ENCODE peak calls at places on chromosomes 5 and 9, in five cellular contexts. One of them, this sample, is unnamed.

GRCh38 chr9:112505607-112506006 is 19.0 kb downstream of the KIAA1958 start:
- DNase-seq in HepG2: peak
- DNase-seq in K562: no peak
- DNase-seq in GM12878: no peak
- DNase-seq in GM12892: no peak
- DNase-seq in this sample: no peak

GRCh38 chr9:68427216-68427994 is 71.0 kb downstream of the PGM5 start:
- DNase-seq in HepG2: no peak
- DNase-seq in K562: no peak
- DNase-seq in GM12878: no peak
- DNase-seq in GM12892: no peak
- DNase-seq in this sample: no peak

GRCh38 chr9:4237748-4238511 is 61.9 kb downstream of the GLIS3 start:
- DNase-seq in HepG2: no peak
- DNase-seq in K562: no peak
- DNase-seq in GM12878: no peak
- DNase-seq in GM12892: no peak
- DNase-seq in this sample: no peak

GRCh38 chr9:98132806-98133631 is 14.0 kb upstream of the TRIM14 start:
- DNase-seq in HepG2: no peak
- DNase-seq in K562: no peak
- DNase-seq in GM12878: no peak
- DNase-seq in GM12892: no peak
- DNase-seq in this sample: no peak

GRCh38 chr9:76634356-76635054 is 129.7 kb upstream of the PCA3 start:
- DNase-seq in HepG2: peak
- DNase-seq in K562: no peak
- DNase-seq in GM12878: no peak
- DNase-seq in GM12892: no peak
- DNase-seq in this sample: no peak

GRCh38 chr5:130868186-130868821 is 296.8 kb downstream of the HINT1 start:
- DNase-seq in HepG2: no peak
- DNase-seq in K562: no peak
- DNase-seq in GM12878: no peak
- DNase-seq in GM12892: no peak
- DNase-seq in this sample: no peak

GRCh38 chr9:30239875-30240274 is 2144.6 kb upstream of the ACO1 start:
- DNase-seq in HepG2: no peak
- DNase-seq in K562: no peak
- DNase-seq in GM12878: no peak
- DNase-seq in GM12892: no peak
- DNase-seq in this sample: no peak

GRCh38 chr9:96333958-96334357 is 32.0 kb upstream of the HSD17B3 start:
- DNase-seq in HepG2: no peak
- DNase-seq in K562: no peak
- DNase-seq in GM12878: no peak
- DNase-seq in GM12892: no peak
- DNase-seq in this sample: no peak

GRCh38 chr9:89363921-89364663 is 45.8 kb downstream of the SECISBP2 start:
- DNase-seq in HepG2: no peak
- DNase-seq in K562: no peak
- DNase-seq in GM12878: no peak
- DNase-seq in GM12892: no peak
- DNase-seq in this sample: no peak

GRCh38 chr5:86880785-86881492 is 263.2 kb downstream of the COX7C start:
- DNase-seq in HepG2: peak
- DNase-seq in K562: peak
- DNase-seq in GM12878: peak
- DNase-seq in GM12892: no peak
- DNase-seq in this sample: peak

GRCh38 chr9:135240222-135240621 is 152.8 kb downstream of the OLFM1 start:
- DNase-seq in HepG2: no peak
- DNase-seq in K562: no peak
- DNase-seq in GM12878: no peak
- DNase-seq in GM12892: no peak
- DNase-seq in this sample: no peak

GRCh38 chr5:24535646-24536045 is 109.1 kb downstream of the CDH10 start:
- DNase-seq in HepG2: no peak
- DNase-seq in K562: no peak
- DNase-seq in GM12878: no peak
- DNase-seq in GM12892: no peak
- DNase-seq in this sample: no peak

GRCh38 chr5:38468978-38469706 is 87.3 kb downstream of the LIFR start:
- DNase-seq in HepG2: no peak
- DNase-seq in K562: no peak
- DNase-seq in GM12878: no peak
- DNase-seq in GM12892: no peak
- DNase-seq in this sample: no peak

GRCh38 chr9:1042466-1042865 is 7.7 kb upstream of the DMRT2 start:
- DNase-seq in HepG2: no peak
- DNase-seq in K562: no peak
- DNase-seq in GM12878: no peak
- DNase-seq in GM12892: no peak
- DNase-seq in this sample: no peak

DNA sequence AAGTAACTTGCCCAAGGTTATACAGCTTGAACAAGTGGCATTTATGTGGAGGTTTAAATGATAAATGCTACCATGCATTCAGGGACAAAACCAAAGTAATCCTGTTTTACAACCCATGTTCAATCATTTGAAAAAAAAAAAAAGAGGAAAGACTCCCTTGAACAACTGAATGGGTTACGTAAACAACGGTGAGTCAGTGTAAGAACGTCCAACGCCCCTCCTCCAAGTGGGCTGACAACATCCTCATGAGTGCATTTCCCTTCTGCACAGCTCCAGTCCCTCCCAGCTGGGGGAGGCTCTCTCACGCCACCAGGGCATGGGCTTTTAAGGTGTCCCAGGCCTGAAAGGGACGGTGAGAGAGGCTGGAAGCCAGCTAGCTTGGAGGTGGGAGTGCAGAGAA is 90.0 kb downstream of the PRRT1B start:
- DNase-seq in HepG2: peak
- DNase-seq in K562: peak
- DNase-seq in GM12878: no peak
- DNase-seq in GM12892: no peak
- DNase-seq in this sample: no peak
- TF ChIP-seq POLR2A in HepG2: no peak
- TF ChIP-seq POLR2A in K562: no peak
- TF ChIP-seq POLR2A in GM12878: no peak
- TF ChIP-seq POLR2A in GM12892: no peak
- TF ChIP-seq POLR2A in this sample: no peak

GRCh38 chr5:73748510-73749410 is 122.8 kb downstream of the ARHGEF28 start:
- DNase-seq in HepG2: no peak
- DNase-seq in K562: no peak
- DNase-seq in GM12878: no peak
- DNase-seq in GM12892: no peak
- DNase-seq in this sample: no peak
- TF ChIP-seq TAF1 in HepG2: no peak
- TF ChIP-seq TAF1 in K562: no peak
- TF ChIP-seq TAF1 in GM12878: no peak
- TF ChIP-seq TAF1 in GM12892: no peak
- TF ChIP-seq TAF1 in this sample: no peak

GRCh38 chr9:114371986-114372917 is 15.5 kb downstream of the AKNA start:
- DNase-seq in HepG2: no peak
- DNase-seq in K562: no peak
- DNase-seq in GM12878: no peak
- DNase-seq in GM12892: no peak
- DNase-seq in this sample: no peak

GRCh38 chr9:114373960-114374730 is 13.6 kb downstream of the AKNA start:
- DNase-seq in HepG2: no peak
- DNase-seq in K562: no peak
- DNase-seq in GM12878: no peak
- DNase-seq in GM12892: no peak
- DNase-seq in this sample: no peak

GRCh38 chr9:114374936-114375335 is 12.8 kb downstream of the AKNA start:
- DNase-seq in HepG2: no peak
- DNase-seq in K562: no peak
- DNase-seq in GM12878: no peak
- DNase-seq in GM12892: no peak
- DNase-seq in this sample: no peak

GRCh38 chr9:114371343-114371985 is 16.3 kb downstream of the AKNA start:
- DNase-seq in HepG2: no peak
- DNase-seq in K562: no peak
- DNase-seq in GM12878: no peak
- DNase-seq in GM12892: no peak
- DNase-seq in this sample: no peak

DNA sequence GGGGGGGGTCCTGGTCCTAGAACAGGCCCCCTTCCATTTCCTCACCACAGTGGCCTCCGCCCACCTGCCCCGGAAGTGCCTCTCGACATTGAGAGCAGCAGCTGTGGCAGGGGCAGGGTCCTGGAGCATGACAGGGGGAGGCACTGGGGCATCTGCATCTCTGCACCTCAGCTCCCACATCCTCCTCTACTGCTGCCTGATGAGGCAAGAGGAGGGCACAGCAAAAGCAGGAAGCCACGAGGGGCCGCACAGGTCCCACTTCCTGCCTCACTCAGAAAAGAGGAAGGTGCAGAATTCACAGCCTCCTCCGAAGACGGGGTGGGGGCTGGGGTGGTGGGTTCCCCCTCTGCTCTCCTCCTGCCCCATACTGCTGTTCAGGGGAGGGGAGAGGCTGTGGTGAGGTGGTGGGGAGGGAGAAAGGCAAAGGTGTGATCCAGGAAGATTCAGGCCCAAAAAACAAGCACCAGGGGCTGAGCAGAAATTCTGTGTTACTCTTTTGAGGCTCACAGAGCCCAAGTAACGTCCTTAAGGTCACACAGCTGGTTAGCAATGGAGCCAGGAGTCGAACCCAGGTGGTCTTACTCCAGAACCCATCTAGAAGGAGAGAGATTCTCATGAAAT is 14.7 kb downstream of the AKNA start:
- DNase-seq in HepG2: no peak
- DNase-seq in K562: no peak
- DNase-seq in GM12878: peak
- DNase-seq in GM12892: peak
- DNase-seq in this sample: peak
- TF ChIP-seq POLR2AphosphoS5 in HepG2: no peak
- TF ChIP-seq POLR2AphosphoS5 in K562: no peak
- TF ChIP-seq POLR2AphosphoS5 in GM12878: peak
- TF ChIP-seq POLR2AphosphoS5 in GM12892: peak
- TF ChIP-seq POLR2AphosphoS5 in this sample: peak

GRCh38 chr5:80407735-80408474 is at the start of gene ZFYVE16:
- DNase-seq in HepG2: peak
- DNase-seq in K562: peak
- DNase-seq in GM12878: peak
- DNase-seq in GM12892: peak
- DNase-seq in this sample: peak
- TF ChIP-seq POLR2A in HepG2: peak
- TF ChIP-seq POLR2A in K562: peak
- TF ChIP-seq POLR2A in GM12878: peak
- TF ChIP-seq POLR2A in GM12892: peak
- TF ChIP-seq POLR2A in this sample: peak

GRCh38 chr9:110058304-110058953 is 149.5 kb downstream of the C9orf152 start:
- DNase-seq in HepG2: peak
- DNase-seq in K562: no peak
- DNase-seq in GM12878: no peak
- DNase-seq in GM12892: no peak
- DNase-seq in this sample: no peak
- TF ChIP-seq TAF1 in HepG2: no peak
- TF ChIP-seq TAF1 in K562: no peak
- TF ChIP-seq TAF1 in GM12878: no peak
- TF ChIP-seq TAF1 in GM12892: no peak
- TF ChIP-seq TAF1 in this sample: no peak

DNA sequence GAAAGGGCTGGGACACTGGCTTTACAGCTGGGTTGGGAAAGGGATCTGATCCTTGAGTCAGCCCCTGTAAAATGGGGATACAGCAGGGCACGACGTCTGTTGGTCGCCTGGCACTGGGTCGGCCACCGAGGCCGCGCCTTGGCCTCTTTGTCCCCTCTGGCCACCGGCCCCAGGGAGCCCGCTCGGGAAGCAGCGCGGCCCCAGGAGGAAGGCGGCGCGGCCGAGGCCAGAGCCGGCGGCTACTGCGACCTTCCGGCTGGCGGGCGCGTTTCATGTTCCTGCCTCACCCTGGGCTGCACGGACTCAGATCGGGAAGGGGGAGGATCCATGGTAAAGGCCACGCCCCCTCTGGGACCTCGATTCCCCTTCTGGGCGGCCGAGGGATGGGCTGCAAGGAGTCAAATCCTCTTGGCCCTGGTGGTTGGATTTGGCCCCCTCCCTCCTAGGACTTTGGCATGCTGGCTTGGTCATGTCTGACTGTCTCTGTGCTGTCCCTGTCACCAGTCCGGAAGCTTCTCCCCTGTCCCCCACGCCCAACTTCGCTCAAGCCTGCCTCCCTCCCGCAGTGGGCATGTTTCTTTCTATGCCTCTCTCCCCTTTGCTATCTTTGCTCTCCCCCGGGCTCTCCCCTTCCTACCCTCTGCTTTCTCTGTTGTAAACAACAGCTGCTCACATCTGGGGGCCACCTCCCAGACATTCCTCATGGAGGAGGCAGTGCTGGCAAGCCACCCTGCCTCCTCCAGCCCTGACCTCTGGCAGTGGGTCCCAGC is 25.8 kb downstream of the FPGS start:
- DNase-seq in HepG2: peak
- DNase-seq in K562: peak
- DNase-seq in GM12878: no peak
- DNase-seq in GM12892: no peak
- DNase-seq in this sample: no peak
- TF ChIP-seq POLR2AphosphoS5 in HepG2: peak
- TF ChIP-seq POLR2AphosphoS5 in K562: peak
- TF ChIP-seq POLR2AphosphoS5 in GM12878: no peak
- TF ChIP-seq POLR2AphosphoS5 in GM12892: no peak
- TF ChIP-seq POLR2AphosphoS5 in this sample: no peak

GRCh38 chr5:76475358-76475757 is 72.3 kb downstream of the IQGAP2 start:
- DNase-seq in HepG2: no peak
- DNase-seq in K562: no peak
- DNase-seq in GM12878: no peak
- DNase-seq in GM12892: no peak
- DNase-seq in this sample: no peak

GRCh38 chr5:76476639-76477038 is 73.6 kb downstream of the IQGAP2 start:
- DNase-seq in HepG2: no peak
- DNase-seq in K562: no peak
- DNase-seq in GM12878: no peak
- DNase-seq in GM12892: no peak
- DNase-seq in this sample: no peak

GRCh38 chr5:76477061-76477460 is 74.0 kb downstream of the IQGAP2 start:
- DNase-seq in HepG2: no peak
- DNase-seq in K562: no peak
- DNase-seq in GM12878: no peak
- DNase-seq in GM12892: no peak
- DNase-seq in this sample: no peak

GRCh38 chr5:76474377-76474776 is 71.3 kb downstream of the IQGAP2 start:
- DNase-seq in HepG2: no peak
- DNase-seq in K562: no peak
- DNase-seq in GM12878: no peak
- DNase-seq in GM12892: no peak
- DNase-seq in this sample: no peak

DNA sequence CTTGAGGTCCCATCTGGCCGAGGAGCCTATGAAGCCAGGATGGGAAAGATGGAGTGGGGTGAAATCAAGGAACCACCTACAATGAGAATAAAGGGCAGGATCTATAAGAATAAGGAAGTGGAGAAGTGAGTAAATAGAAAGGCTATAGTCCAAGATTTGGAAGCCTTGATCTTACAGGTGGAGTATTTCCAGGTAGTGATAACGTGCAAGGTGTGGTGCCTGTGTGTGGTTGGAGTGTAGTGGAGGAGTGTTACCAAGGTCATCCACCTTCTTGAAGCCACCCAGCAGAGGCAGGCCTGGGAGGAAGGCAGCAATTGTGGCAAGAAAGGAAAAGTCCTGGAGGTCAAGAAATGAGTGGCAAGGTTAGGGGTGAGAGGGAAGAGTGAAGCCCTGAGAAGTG is 72.9 kb downstream of the IQGAP2 start:
- DNase-seq in HepG2: no peak
- DNase-seq in K562: no peak
- DNase-seq in GM12878: no peak
- DNase-seq in GM12892: no peak
- DNase-seq in this sample: no peak
- TF ChIP-seq POLR2A in HepG2: no peak
- TF ChIP-seq POLR2A in K562: no peak
- TF ChIP-seq POLR2A in GM12878: no peak
- TF ChIP-seq POLR2A in GM12892: no peak
- TF ChIP-seq POLR2A in this sample: no peak